ENCODE peak calls at places on chromosomes 13 and 19, in six cellular contexts. One of them, this sample, is unnamed.

GRCh38 chr13:43319617-43320444 is 296.4 kb downstream of the DNAJC15 start:
- DNase-seq in HCT116: no peak
- DNase-seq in uterus: no peak
- DNase-seq in prostate gland: no peak
- DNase-seq in ovary: no peak
- DNase-seq in upper lobe of left lung: no peak
- DNase-seq in this sample: no peak

GRCh38 chr13:84972907-84973306 is 826.3 kb downstream of the SLITRK6 start:
- DNase-seq in HCT116: no peak
- DNase-seq in upper lobe of left lung: no peak
- DNase-seq in prostate gland: no peak
- DNase-seq in uterus: no peak
- DNase-seq in ovary: no peak
- DNase-seq in this sample: no peak

GRCh38 chr13:113411216-113412023 is 41.9 kb downstream of the ADPRHL1 start:
- DNase-seq in prostate gland: no peak
- DNase-seq in uterus: peak
- DNase-seq in HCT116: peak
- DNase-seq in ovary: no peak
- DNase-seq in upper lobe of left lung: peak
- DNase-seq in this sample: no peak

GRCh38 chr19:11949201-11949600 is 15.6 kb upstream of the ZNF763 start:
- DNase-seq in upper lobe of left lung: no peak
- DNase-seq in ovary: no peak
- DNase-seq in prostate gland: no peak
- DNase-seq in uterus: no peak
- DNase-seq in HCT116: no peak
- DNase-seq in this sample: no peak

GRCh38 chr13:60970736-60971135 is 444.9 kb downstream of the PCDH20 start:
- DNase-seq in prostate gland: no peak
- DNase-seq in ovary: no peak
- DNase-seq in upper lobe of left lung: no peak
- DNase-seq in uterus: no peak
- DNase-seq in HCT116: no peak
- DNase-seq in this sample: no peak

GRCh38 chr13:51953347-51953746 is 57.9 kb downstream of the ATP7B start:
- DNase-seq in uterus: no peak
- DNase-seq in upper lobe of left lung: no peak
- DNase-seq in prostate gland: no peak
- DNase-seq in ovary: no peak
- DNase-seq in HCT116: no peak
- DNase-seq in this sample: no peak

GRCh38 chr13:113904411-113904810 is 40.5 kb upstream of the GAS6 start:
- DNase-seq in ovary: peak
- DNase-seq in HCT116: no peak
- DNase-seq in prostate gland: no peak
- DNase-seq in upper lobe of left lung: no peak
- DNase-seq in uterus: peak
- DNase-seq in this sample: peak

GRCh38 chr13:33270906-33271538 is 14.5 kb downstream of the STARD13 start:
- DNase-seq in upper lobe of left lung: no peak
- DNase-seq in prostate gland: no peak
- DNase-seq in HCT116: no peak
- DNase-seq in uterus: no peak
- DNase-seq in ovary: no peak
- DNase-seq in this sample: no peak

GRCh38 chr13:49395416-49396277 is 48.2 kb downstream of the CAB39L start:
- DNase-seq in prostate gland: peak
- DNase-seq in ovary: no peak
- DNase-seq in HCT116: no peak
- DNase-seq in uterus: peak
- DNase-seq in upper lobe of left lung: no peak
- DNase-seq in this sample: peak

GRCh38 chr19:3968556-3969434 is 2.1 kb downstream of the DAPK3 start:
- DNase-seq in ovary: peak
- DNase-seq in HCT116: peak
- DNase-seq in uterus: peak
- DNase-seq in prostate gland: peak
- DNase-seq in upper lobe of left lung: no peak
- DNase-seq in this sample: peak
- TF ChIP-seq POLR2A in ovary: no peak
- TF ChIP-seq POLR2A in HCT116: no peak
- TF ChIP-seq POLR2A in uterus: peak
- TF ChIP-seq POLR2A in prostate gland: peak
- TF ChIP-seq POLR2A in upper lobe of left lung: no peak
- TF ChIP-seq POLR2A in this sample: no peak

DNA sequence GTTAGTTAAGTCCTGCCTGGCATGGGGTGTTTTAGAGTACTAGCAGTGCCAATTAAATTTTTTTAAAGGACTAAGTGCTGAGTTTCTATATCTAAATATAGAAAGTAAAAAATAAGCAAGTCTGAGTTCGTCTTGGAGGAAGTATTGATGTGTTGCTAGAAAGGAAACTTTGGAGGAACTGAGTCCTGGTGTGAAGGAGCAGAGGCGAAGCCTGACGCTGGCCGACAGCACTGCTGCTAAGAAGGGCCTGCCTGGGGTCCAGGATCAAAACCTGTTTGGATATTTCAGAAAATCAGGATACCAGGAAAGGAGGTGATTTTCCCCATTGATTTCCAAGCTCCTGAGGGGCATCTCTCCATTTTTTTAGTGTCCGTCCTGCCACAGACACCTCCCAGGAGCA is 38.3 kb upstream of the NPAS1 start:
- DNase-seq in upper lobe of left lung: no peak
- DNase-seq in uterus: no peak
- DNase-seq in HCT116: no peak
- DNase-seq in ovary: no peak
- DNase-seq in prostate gland: no peak
- DNase-seq in this sample: no peak
- H3K4me3 ChIP-seq in upper lobe of left lung: no peak
- H3K4me3 ChIP-seq in uterus: no peak
- H3K4me3 ChIP-seq in HCT116: no peak
- H3K4me3 ChIP-seq in ovary: no peak
- H3K4me3 ChIP-seq in prostate gland: no peak
- H3K4me3 ChIP-seq in this sample: no peak

DNA sequence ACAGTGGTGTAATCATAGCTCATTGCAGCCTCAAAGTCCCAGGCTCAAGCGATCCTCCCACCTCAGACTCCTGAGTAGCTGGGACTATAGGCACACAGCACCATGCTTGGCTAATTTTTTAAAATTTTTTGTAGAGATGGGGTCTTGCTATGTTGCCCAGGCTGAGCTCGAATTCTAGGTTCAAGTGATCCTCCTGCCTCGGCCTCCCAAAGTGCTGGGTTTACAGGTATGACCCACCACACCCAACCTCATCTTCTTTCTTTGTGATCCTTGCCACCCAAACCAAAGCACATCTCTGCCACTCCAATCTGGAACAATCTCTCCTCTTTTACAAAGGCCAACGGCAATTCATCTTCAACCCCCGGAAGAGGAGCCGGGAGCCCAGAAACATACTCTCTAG is 38.6 kb downstream of the INSR start:
- DNase-seq in uterus: no peak
- DNase-seq in prostate gland: no peak
- DNase-seq in upper lobe of left lung: no peak
- DNase-seq in HCT116: no peak
- DNase-seq in ovary: no peak
- DNase-seq in this sample: no peak
- TF ChIP-seq POLR2A in uterus: no peak
- TF ChIP-seq POLR2A in prostate gland: no peak
- TF ChIP-seq POLR2A in upper lobe of left lung: no peak
- TF ChIP-seq POLR2A in HCT116: no peak
- TF ChIP-seq POLR2A in ovary: no peak
- TF ChIP-seq POLR2A in this sample: no peak

DNA sequence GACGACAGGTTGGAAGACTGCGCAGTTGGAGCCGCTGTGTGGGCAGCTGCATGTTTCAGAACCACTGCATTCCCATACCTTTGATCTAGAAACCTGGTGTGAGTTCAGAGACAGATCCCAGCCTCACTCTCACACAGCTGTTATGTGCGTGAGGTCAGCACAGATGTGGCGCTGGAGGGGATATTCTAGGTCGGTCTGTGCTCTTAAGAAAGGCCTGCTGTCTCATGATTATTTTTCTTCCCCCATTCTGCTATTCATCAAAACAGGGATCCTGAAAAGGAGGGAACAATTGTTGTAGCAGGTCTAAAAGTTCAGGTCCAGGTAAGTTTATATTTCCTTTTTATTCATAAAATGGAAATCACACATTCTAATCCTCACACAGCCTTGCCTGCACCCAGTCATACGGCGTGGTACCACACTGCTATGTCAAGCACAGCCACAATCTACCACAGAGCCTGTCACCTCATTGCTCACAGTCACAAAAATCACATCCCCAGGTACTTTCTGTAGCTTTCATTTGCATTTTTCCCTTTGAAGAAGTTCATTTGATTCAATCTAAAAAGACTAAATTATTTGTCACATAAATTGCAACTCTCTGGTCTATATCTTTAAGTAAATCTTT is 846 bp downstream of the ZNF546 start:
- DNase-seq in HCT116: no peak
- DNase-seq in uterus: no peak
- DNase-seq in prostate gland: no peak
- DNase-seq in upper lobe of left lung: no peak
- DNase-seq in ovary: no peak
- DNase-seq in this sample: no peak
- H3K4me3 ChIP-seq in HCT116: no peak
- H3K4me3 ChIP-seq in uterus: peak
- H3K4me3 ChIP-seq in prostate gland: peak
- H3K4me3 ChIP-seq in upper lobe of left lung: peak
- H3K4me3 ChIP-seq in ovary: peak
- H3K4me3 ChIP-seq in this sample: peak

DNA sequence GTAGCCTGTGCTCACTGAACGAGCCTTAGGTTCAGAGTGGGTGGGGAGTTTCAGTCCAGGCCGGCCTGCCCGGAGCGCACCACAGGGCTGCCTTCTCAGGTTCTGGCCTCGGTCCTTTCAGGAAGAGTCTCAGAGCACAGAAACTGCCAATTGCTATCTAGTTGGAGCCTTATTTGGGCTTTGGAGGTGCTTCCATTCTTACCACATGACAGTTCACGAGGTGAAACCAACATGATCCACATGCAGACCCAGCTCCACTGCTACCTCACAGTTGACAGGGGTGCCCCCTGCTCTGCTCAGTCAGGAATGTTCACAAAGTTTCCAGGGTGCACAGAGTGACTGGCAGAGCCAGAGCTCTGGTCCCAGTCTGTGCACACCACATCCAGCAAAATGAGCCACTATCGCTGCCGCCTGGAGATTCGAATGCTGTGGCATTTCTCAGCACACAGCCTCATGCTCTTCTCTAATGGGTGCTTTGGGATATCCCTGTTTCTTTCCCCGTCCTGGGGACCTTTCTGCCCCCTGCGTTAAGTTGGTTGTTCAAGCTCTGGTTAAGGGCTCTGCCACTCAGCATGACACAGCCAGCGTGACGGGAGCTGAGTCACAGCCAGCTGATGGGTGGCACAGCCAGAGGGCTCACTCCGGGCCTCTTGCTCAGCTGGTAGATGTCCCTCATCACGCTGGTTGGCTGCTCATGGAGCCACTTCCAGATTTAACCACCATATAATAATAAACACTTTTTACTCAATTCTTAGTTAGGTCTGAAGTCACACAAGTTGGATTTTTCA is 7.5 kb upstream of the SACS start:
- DNase-seq in ovary: no peak
- DNase-seq in HCT116: no peak
- DNase-seq in prostate gland: no peak
- DNase-seq in upper lobe of left lung: peak
- DNase-seq in uterus: no peak
- DNase-seq in this sample: no peak
- TF ChIP-seq POLR2A in ovary: no peak
- TF ChIP-seq POLR2A in HCT116: no peak
- TF ChIP-seq POLR2A in prostate gland: no peak
- TF ChIP-seq POLR2A in upper lobe of left lung: no peak
- TF ChIP-seq POLR2A in uterus: no peak
- TF ChIP-seq POLR2A in this sample: no peak

This sample was measured in lower leg skin.